ENCODE peak calls at places on chromosomes 6 and 20, in eight cellular contexts. D is neuronal stem cell; F is activated gamma-delta T cell treated with anti-CD3 and anti-CD28 coated beads, Interleukin-2, amount 50 U/mL, for 16 hours; Z is small intestine; E is SW480; O is keratinocyte; K is activated CD8-positive, alpha-beta T cell treated with anti-CD3 and anti-CD28 coated beads for 36 hours; M is stromal cell of bone marrow. T is an unnamed sample.

GRCh38 chr6:37679539-37680476 is 17.9 kb downstream of the MDGA1 start:
- DNase-seq in M (no peak), Z (no peak), D (no peak), F (no peak), K (no peak), E (no peak), O (no peak), T (no peak)

GRCh38 chr20:63641792-63642517 is 11.3 kb downstream of the STMN3 start:
- DNase-seq in F (peak; percentile 96), Z (peak; percentile 89), D (peak; percentile 89), K (peak; percentile 95), M (peak; percentile 49), E (peak; percentile 96), O (peak; percentile 69), T (peak; percentile 95)

GRCh38 chr6:89840538-89840937 is 10.9 kb downstream of the CASP8AP2 start:
- DNase-seq in Z (no peak), D (no peak), F (no peak), E (no peak), M (no peak), O (no peak), K (no peak), T (no peak)

GRCh38 chr6:157461000-157461915 is 80.3 kb downstream of the ZDHHC14 start:
- DNase-seq in K (peak; percentile 94), M (no peak), O (no peak), Z (no peak), D (no peak), E (peak; percentile 3), F (peak; percentile 30), T (peak; percentile 91)

GRCh38 chr20:49593441-49594142 is 25.7 kb upstream of the PTGIS start:
- DNase-seq in F (no peak), M (no peak), E (no peak), K (peak; percentile 68), D (no peak), Z (no peak), O (no peak), T (no peak)

GRCh38 chr6:25014806-25015560 is 79.2 kb upstream of the RIPOR2 start:
- DNase-seq in M (peak; percentile 76), O (no peak), D (no peak), F (no peak), E (no peak), Z (no peak), K (peak; percentile 56), T (peak; percentile 73)

GRCh38 chr6:34236423-34237315 is at the start of gene HMGA1:
- DNase-seq in Z (peak; percentile 89), E (peak; percentile 91), K (peak; percentile 93), D (peak; percentile 91), M (peak; percentile 59), O (no peak), F (peak; percentile 88), T (peak; percentile 89)

GRCh38 chr6:160327981-160328380 is 20.2 kb upstream of the SLC22A3 start:
- DNase-seq in M (no peak), F (no peak), K (no peak), D (no peak), O (no peak), Z (no peak), E (no peak), T (no peak)

GRCh38 chr6:140736227-140736626 is 1361.8 kb upstream of the CITED2 start:
- DNase-seq in E (no peak), M (peak; percentile 9), K (no peak), F (no peak), D (no peak), O (no peak), Z (no peak), T (no peak)

GRCh38 chr6:105069821-105070445 is 109.9 kb downstream of the POPDC3 start:
- DNase-seq in F (no peak), Z (no peak), K (no peak), D (no peak), O (no peak), E (no peak), M (peak; percentile 9), T (no peak)

GRCh38 chr6:15872252-15873103 is 209.7 kb upstream of the DTNBP1 start:
- DNase-seq in O (no peak), M (no peak), D (no peak), K (no peak), E (no peak), F (no peak), Z (no peak), T (no peak)

GRCh38 chr6:160883560-160883959 is 108.0 kb upstream of the MAP3K4 start:
- DNase-seq in D (no peak), M (no peak), F (no peak), O (no peak), Z (no peak), K (no peak), E (no peak), T (no peak)

GRCh38 chr20:61886721-61887658 is 178.7 kb downstream of the TAF4 start:
- DNase-seq in E (peak; percentile 61), K (peak; percentile 53), D (peak; percentile 33), Z (peak; percentile 22), O (peak; percentile 21), F (no peak), M (no peak), T (peak; percentile 53)

GRCh38 chr6:415087-415486 is 23.5 kb downstream of the IRF4 start:
- DNase-seq in O (no peak), Z (no peak), K (no peak), E (no peak), M (no peak), D (no peak), F (no peak), T (no peak)

GRCh38 chr6:55969501-55969900 is 94.1 kb upstream of the BMP5 start:
- DNase-seq in M (no peak), E (no peak), K (no peak), F (no peak), O (no peak), Z (no peak), D (no peak), T (no peak)

GRCh38 chr6:163148781-163149534 is 265.6 kb upstream of the QKI start:
- DNase-seq in D (no peak), E (no peak), Z (no peak), K (no peak), M (no peak), O (no peak), F (no peak), T (no peak)

GRCh38 chr6:166997768-166998255 is 1.4 kb upstream of the CEP43 start:
- DNase-seq in M (peak; percentile 53), F (no peak), E (peak; percentile 82), Z (peak; percentile 81), D (peak; percentile 42), O (peak; percentile 92), K (peak; percentile 71), T (peak; percentile 68)

GRCh38 chr20:41618807-41619294 is 674 bp upstream of the CHD6 start:
- DNase-seq in E (peak; percentile 50), M (no peak), F (no peak), K (no peak), Z (peak; percentile 25), D (no peak), O (no peak), T (peak; percentile 6)

GRCh38 chr20:33178726-33179125 is 10.8 kb downstream of the BPIFA2 start:
- DNase-seq in O (no peak), M (no peak), F (no peak), E (peak; percentile 54), K (no peak), D (no peak), Z (peak; percentile 5), T (no peak)

GRCh38 chr6:47437592-47437991 is 40.0 kb upstream of the CD2AP start:
- DNase-seq in O (no peak), E (no peak), Z (no peak), D (no peak), K (no peak), F (no peak), M (no peak), T (no peak)

GRCh38 chr20:11394145-11394833 is 523.4 kb upstream of the BTBD3 start:
- DNase-seq in Z (no peak), M (no peak), D (no peak), K (no peak), F (no peak), O (peak; percentile 73), E (no peak), T (no peak)

GRCh38 chr20:36950432-36951197 is 893 bp downstream of the SAMHD1 start:
- DNase-seq in K (peak; percentile 64), D (peak; percentile 15), Z (peak; percentile 48), E (peak; percentile 69), F (peak; percentile 14), O (no peak), M (no peak), T (peak; percentile 41)

GRCh38 chr6:26388441-26388840 is 5.5 kb downstream of the BTN2A2 start:
- DNase-seq in O (no peak), F (no peak), M (no peak), E (no peak), Z (no peak), K (no peak), D (no peak), T (no peak)

GRCh38 chr20:25050082-25050481 is 7.9 kb downstream of the ACSS1 start:
- DNase-seq in F (no peak), O (no peak), K (no peak), Z (no peak), D (no peak), M (no peak), E (no peak), T (no peak)

GRCh38 chr6:121647905-121648304 is 212.5 kb downstream of the GJA1 start:
- DNase-seq in K (no peak), O (no peak), E (no peak), D (no peak), F (no peak), Z (no peak), M (peak; percentile 50), T (no peak)

GRCh38 chr6:104325341-104326172 is 534.2 kb downstream of the HACE1 start:
- DNase-seq in F (no peak), E (peak; percentile 3), K (peak; percentile 15), D (peak; percentile 5), Z (no peak), O (no peak), M (no peak), T (peak; percentile 8)

GRCh38 chr20:38604873-38605303 is 3.3 kb downstream of the ARHGAP40 start:
- DNase-seq in Z (no peak), M (no peak), E (peak; percentile 68), D (peak; percentile 21), K (no peak), O (peak; percentile 41), F (no peak), T (no peak)

GRCh38 chr6:797479-798077 is 104.6 kb upstream of the EXOC2 start:
- DNase-seq in M (peak; percentile 31), D (peak; percentile 39), Z (peak; percentile 72), O (no peak), K (peak; percentile 65), F (peak; percentile 7), E (peak; percentile 62), T (peak; percentile 68)

GRCh38 chr6:28139860-28140500 is 1.7 kb upstream of the ZKSCAN8 start:
- DNase-seq in D (no peak), M (no peak), O (no peak), Z (peak; percentile 20), E (no peak), F (no peak), K (peak; percentile 8), T (peak; percentile 30)

GRCh38 chr6:42523158-42523814 is 40.5 kb upstream of the UBR2 start:
- DNase-seq in D (no peak), F (no peak), O (no peak), M (peak; percentile 16), K (no peak), E (no peak), Z (no peak), T (no peak)

GRCh38 chr20:46501961-46502360 is 11.4 kb downstream of the ZNF334 start:
- DNase-seq in F (no peak), K (no peak), Z (no peak), E (no peak), M (no peak), O (no peak), D (no peak), T (no peak)

GRCh38 chr20:26214991-26215390 is 518.3 kb upstream of the ZNF337 start:
- DNase-seq in F (no peak), M (no peak), E (no peak), Z (no peak), O (no peak), K (no peak), D (no peak), T (no peak)

GRCh38 chr6:75605635-75606034 is 4.0 kb downstream of the SENP6 start:
- DNase-seq in E (no peak), Z (no peak), D (no peak), O (no peak), M (no peak), K (no peak), F (no peak), T (no peak)

GRCh38 chr6:140203611-140204553 is 829.4 kb upstream of the CITED2 start:
- DNase-seq in K (no peak), Z (no peak), O (no peak), E (no peak), F (no peak), M (no peak), D (no peak), T (no peak)